ENCODE peak calls at places on chromosomes 16 and 17, in four cellular contexts. M, O, V and L are unnamed samples.

GRCh38 chr16:17414421-17414820 is 56.3 kb downstream of the XYLT1 start:
- DNase-seq in O (no peak), V (no peak), M (no peak), L (no peak)

GRCh38 chr16:4518281-4518680 is 20.3 kb downstream of the CDIP1 start:
- DNase-seq in V (no peak), O (no peak), M (no peak), L (no peak)

GRCh38 chr17:411416-412120 is 59.0 kb upstream of the RPH3AL start:
- DNase-seq in V (no peak), O (no peak), M (no peak), L (no peak)

GRCh38 chr17:58331815-58332719 is 3.5 kb upstream of the TSPOAP1 start:
- DNase-seq in V (no peak), M (peak), O (peak), L (peak)

GRCh38 chr17:17508019-17508535 is 11.9 kb upstream of the RASD1 start:
- DNase-seq in O (no peak), M (no peak), V (no peak), L (no peak)

GRCh38 chr17:75853410-75853809 is 1.7 kb downstream of the WBP2 start:
- DNase-seq in O (no peak), V (peak), M (no peak), L (no peak)

GRCh38 chr17:56506349-56506748 is 87.2 kb upstream of the NOG start:
- DNase-seq in O (no peak), M (no peak), V (no peak), L (no peak)

GRCh38 chr16:75550211-75550662 is 5.8 kb downstream of the TMEM231 start:
- DNase-seq in M (no peak), O (peak), V (peak), L (peak)

GRCh38 chr16:55464375-55464774 is 14.6 kb upstream of the MMP2 start:
- DNase-seq in V (no peak), O (no peak), M (no peak), L (no peak)

GRCh38 chr17:74632597-74632996 is 9.1 kb upstream of the CD300E start:
- DNase-seq in O (no peak), M (no peak), V (no peak), L (no peak)

GRCh38 chr17:41860254-41860931 is 4.8 kb downstream of the KLHL11 start:
- DNase-seq in V (no peak), O (no peak), M (no peak), L (no peak)